ENCODE peak calls at places on chromosomes 6 and 20, in eight cellular contexts. One of them, this sample, is unnamed.

GRCh38 chr6:156262014-156262413 is 515.2 kb upstream of the ARID1B start:
- DNase-seq in coronary artery: no peak
- DNase-seq in PC-9: no peak
- DNase-seq in mammary epithelial cell: no peak
- DNase-seq in hepatocyte: peak
- DNase-seq in left ventricle myocardium inferior: no peak
- DNase-seq in AG04450: no peak
- DNase-seq in tibial nerve: no peak
- DNase-seq in this sample: no peak

GRCh38 chr6:37576336-37576737 is 76.6 kb upstream of the CCDC167 start:
- DNase-seq in coronary artery: no peak
- DNase-seq in PC-9: peak
- DNase-seq in mammary epithelial cell: peak
- DNase-seq in hepatocyte: no peak
- DNase-seq in left ventricle myocardium inferior: no peak
- DNase-seq in AG04450: peak
- DNase-seq in tibial nerve: no peak
- DNase-seq in this sample: peak

GRCh38 chr6:26561533-26562466 is 23.6 kb downstream of the HMGN4 start:
- DNase-seq in coronary artery: no peak
- DNase-seq in PC-9: no peak
- DNase-seq in mammary epithelial cell: no peak
- DNase-seq in hepatocyte: no peak
- DNase-seq in left ventricle myocardium inferior: no peak
- DNase-seq in AG04450: no peak
- DNase-seq in tibial nerve: no peak
- DNase-seq in this sample: no peak

GRCh38 chr6:149895702-149896310 is 2.1 kb downstream of the RAET1E start:
- DNase-seq in coronary artery: no peak
- DNase-seq in PC-9: peak
- DNase-seq in mammary epithelial cell: peak
- DNase-seq in hepatocyte: no peak
- DNase-seq in left ventricle myocardium inferior: peak
- DNase-seq in AG04450: no peak
- DNase-seq in tibial nerve: peak
- DNase-seq in this sample: no peak

GRCh38 chr20:50876063-50876685 is 55.1 kb downstream of the ADNP start:
- DNase-seq in coronary artery: no peak
- DNase-seq in PC-9: no peak
- DNase-seq in mammary epithelial cell: no peak
- DNase-seq in hepatocyte: no peak
- DNase-seq in left ventricle myocardium inferior: no peak
- DNase-seq in AG04450: no peak
- DNase-seq in tibial nerve: no peak
- DNase-seq in this sample: no peak

GRCh38 chr6:144033816-144034540 is 25.9 kb upstream of the PLAGL1 start:
- DNase-seq in coronary artery: no peak
- DNase-seq in PC-9: no peak
- DNase-seq in mammary epithelial cell: peak
- DNase-seq in hepatocyte: peak
- DNase-seq in left ventricle myocardium inferior: no peak
- DNase-seq in AG04450: peak
- DNase-seq in tibial nerve: no peak
- DNase-seq in this sample: peak

GRCh38 chr6:24824142-24824755 is 25.5 kb upstream of the ARMH2 start:
- DNase-seq in coronary artery: no peak
- DNase-seq in PC-9: no peak
- DNase-seq in mammary epithelial cell: no peak
- DNase-seq in hepatocyte: no peak
- DNase-seq in left ventricle myocardium inferior: no peak
- DNase-seq in AG04450: no peak
- DNase-seq in tibial nerve: no peak
- DNase-seq in this sample: no peak

GRCh38 chr6:53481328-53481727 is 63.6 kb downstream of the GCLC start:
- DNase-seq in coronary artery: no peak
- DNase-seq in PC-9: no peak
- DNase-seq in mammary epithelial cell: no peak
- DNase-seq in hepatocyte: no peak
- DNase-seq in left ventricle myocardium inferior: no peak
- DNase-seq in AG04450: no peak
- DNase-seq in tibial nerve: no peak
- DNase-seq in this sample: no peak

GRCh38 chr6:70277480-70277879 is 25.4 kb downstream of the COL9A1 start:
- DNase-seq in coronary artery: no peak
- DNase-seq in PC-9: no peak
- DNase-seq in mammary epithelial cell: peak
- DNase-seq in hepatocyte: peak
- DNase-seq in left ventricle myocardium inferior: no peak
- DNase-seq in AG04450: no peak
- DNase-seq in tibial nerve: no peak
- DNase-seq in this sample: no peak

GRCh38 chr6:111576302-111576701 is 29.4 kb downstream of the TRAF3IP2 start:
- DNase-seq in coronary artery: no peak
- DNase-seq in PC-9: no peak
- DNase-seq in mammary epithelial cell: no peak
- DNase-seq in hepatocyte: no peak
- DNase-seq in left ventricle myocardium inferior: no peak
- DNase-seq in AG04450: no peak
- DNase-seq in tibial nerve: no peak
- DNase-seq in this sample: no peak

GRCh38 chr20:32189123-32189410 is 18.5 kb downstream of the PLAGL2 start:
- DNase-seq in coronary artery: no peak
- DNase-seq in PC-9: no peak
- DNase-seq in mammary epithelial cell: no peak
- DNase-seq in hepatocyte: no peak
- DNase-seq in left ventricle myocardium inferior: no peak
- DNase-seq in AG04450: no peak
- DNase-seq in tibial nerve: no peak
- DNase-seq in this sample: no peak

GRCh38 chr6:26022166-26022510 is 59.5 kb downstream of the TRIM38 start:
- DNase-seq in coronary artery: no peak
- DNase-seq in PC-9: peak
- DNase-seq in mammary epithelial cell: peak
- DNase-seq in hepatocyte: peak
- DNase-seq in left ventricle myocardium inferior: no peak
- DNase-seq in AG04450: no peak
- DNase-seq in tibial nerve: peak
- DNase-seq in this sample: no peak

GRCh38 chr6:50913105-50913770 is 94.6 kb downstream of the TFAP2B start:
- DNase-seq in coronary artery: no peak
- DNase-seq in PC-9: no peak
- DNase-seq in mammary epithelial cell: no peak
- DNase-seq in hepatocyte: no peak
- DNase-seq in left ventricle myocardium inferior: no peak
- DNase-seq in AG04450: no peak
- DNase-seq in tibial nerve: no peak
- DNase-seq in this sample: no peak

GRCh38 chr6:24564081-24564480 is 69.3 kb downstream of the ALDH5A1 start:
- DNase-seq in coronary artery: no peak
- DNase-seq in PC-9: no peak
- DNase-seq in mammary epithelial cell: no peak
- DNase-seq in hepatocyte: no peak
- DNase-seq in left ventricle myocardium inferior: no peak
- DNase-seq in AG04450: no peak
- DNase-seq in tibial nerve: no peak
- DNase-seq in this sample: no peak

GRCh38 chr20:34312024-34312460 is 8.9 kb upstream of the AHCY start:
- DNase-seq in coronary artery: no peak
- DNase-seq in PC-9: no peak
- DNase-seq in mammary epithelial cell: no peak
- DNase-seq in hepatocyte: peak
- DNase-seq in left ventricle myocardium inferior: no peak
- DNase-seq in AG04450: no peak
- DNase-seq in tibial nerve: no peak
- DNase-seq in this sample: no peak
- TF ChIP-seq CTCF in coronary artery: no peak
- TF ChIP-seq CTCF in PC-9: no peak
- TF ChIP-seq CTCF in mammary epithelial cell: no peak
- TF ChIP-seq CTCF in hepatocyte: no peak
- TF ChIP-seq CTCF in left ventricle myocardium inferior: no peak
- TF ChIP-seq CTCF in AG04450: no peak
- TF ChIP-seq CTCF in tibial nerve: no peak
- TF ChIP-seq CTCF in this sample: no peak

GRCh38 chr20:59123677-59124060 is 40.0 kb upstream of the ZNF831 start:
- DNase-seq in coronary artery: no peak
- DNase-seq in PC-9: no peak
- DNase-seq in mammary epithelial cell: no peak
- DNase-seq in hepatocyte: no peak
- DNase-seq in left ventricle myocardium inferior: no peak
- DNase-seq in AG04450: no peak
- DNase-seq in tibial nerve: no peak
- DNase-seq in this sample: no peak
- H3K27ac ChIP-seq in coronary artery: no peak
- H3K27ac ChIP-seq in PC-9: no peak
- H3K27ac ChIP-seq in mammary epithelial cell: no peak
- H3K27ac ChIP-seq in hepatocyte: peak
- H3K27ac ChIP-seq in left ventricle myocardium inferior: no peak
- H3K27ac ChIP-seq in AG04450: no peak
- H3K27ac ChIP-seq in tibial nerve: no peak
- H3K27ac ChIP-seq in this sample: no peak

DNA sequence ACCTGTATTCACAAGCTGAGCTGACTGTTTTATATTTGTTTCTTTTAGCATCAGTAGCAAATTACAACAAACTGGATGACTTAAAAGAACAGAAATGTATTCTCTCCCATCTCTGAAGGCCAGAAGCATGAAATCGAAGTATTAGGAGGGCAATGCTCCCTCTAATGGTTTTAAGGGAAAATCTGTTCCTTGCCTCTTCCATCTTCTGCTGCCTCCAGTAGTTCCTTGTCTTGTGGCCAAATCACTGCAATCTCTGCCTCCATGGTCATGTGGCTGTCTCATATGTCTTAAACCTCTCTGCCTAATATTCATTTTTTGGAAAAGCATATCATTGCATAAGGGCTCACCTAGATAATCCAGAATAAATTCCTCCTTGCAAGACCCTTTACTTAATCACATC is 25.2 kb upstream of the ASCC3 start:
- DNase-seq in coronary artery: no peak
- DNase-seq in PC-9: no peak
- DNase-seq in mammary epithelial cell: no peak
- DNase-seq in hepatocyte: no peak
- DNase-seq in left ventricle myocardium inferior: no peak
- DNase-seq in AG04450: no peak
- DNase-seq in tibial nerve: no peak
- DNase-seq in this sample: no peak
- TF ChIP-seq CTCF in coronary artery: no peak
- TF ChIP-seq CTCF in PC-9: no peak
- TF ChIP-seq CTCF in mammary epithelial cell: no peak
- TF ChIP-seq CTCF in hepatocyte: no peak
- TF ChIP-seq CTCF in left ventricle myocardium inferior: no peak
- TF ChIP-seq CTCF in AG04450: no peak
- TF ChIP-seq CTCF in tibial nerve: no peak
- TF ChIP-seq CTCF in this sample: no peak

GRCh38 chr6:166241974-166242373 is 66.2 kb downstream of the PRR18 start:
- DNase-seq in coronary artery: no peak
- DNase-seq in PC-9: no peak
- DNase-seq in mammary epithelial cell: no peak
- DNase-seq in hepatocyte: no peak
- DNase-seq in left ventricle myocardium inferior: no peak
- DNase-seq in AG04450: no peak
- DNase-seq in tibial nerve: no peak
- DNase-seq in this sample: no peak

GRCh38 chr6:166240889-166241288 is 67.3 kb downstream of the PRR18 start:
- DNase-seq in coronary artery: no peak
- DNase-seq in PC-9: no peak
- DNase-seq in mammary epithelial cell: no peak
- DNase-seq in hepatocyte: no peak
- DNase-seq in left ventricle myocardium inferior: no peak
- DNase-seq in AG04450: no peak
- DNase-seq in tibial nerve: no peak
- DNase-seq in this sample: no peak

GRCh38 chr6:166245148-166245547 is 63.0 kb downstream of the PRR18 start:
- DNase-seq in coronary artery: no peak
- DNase-seq in PC-9: no peak
- DNase-seq in mammary epithelial cell: no peak
- DNase-seq in hepatocyte: no peak
- DNase-seq in left ventricle myocardium inferior: no peak
- DNase-seq in AG04450: no peak
- DNase-seq in tibial nerve: no peak
- DNase-seq in this sample: no peak

GRCh38 chr6:166244353-166245045 is 63.7 kb downstream of the PRR18 start:
- DNase-seq in coronary artery: no peak
- DNase-seq in PC-9: no peak
- DNase-seq in mammary epithelial cell: no peak
- DNase-seq in hepatocyte: no peak
- DNase-seq in left ventricle myocardium inferior: no peak
- DNase-seq in AG04450: no peak
- DNase-seq in tibial nerve: no peak
- DNase-seq in this sample: no peak

DNA sequence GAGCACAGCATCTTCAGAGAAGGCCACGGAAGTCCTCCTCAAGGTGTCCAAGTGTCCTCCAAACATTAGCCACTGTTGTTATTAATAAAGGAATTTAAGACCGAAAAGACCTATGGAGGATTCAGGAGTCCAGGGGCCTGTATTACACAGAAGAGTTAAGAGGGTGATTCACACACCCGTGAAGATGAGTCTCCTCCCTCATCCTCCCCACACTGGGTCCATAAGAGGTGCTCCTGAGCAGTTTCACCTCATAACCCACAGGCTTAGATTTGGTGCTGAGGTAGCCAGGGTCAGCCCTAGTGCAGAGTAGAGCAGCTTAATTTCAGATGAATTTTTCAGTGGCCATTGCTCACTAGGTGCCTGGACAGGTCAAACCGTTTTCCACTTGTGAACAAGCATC is 65.3 kb downstream of the PRR18 start:
- DNase-seq in coronary artery: no peak
- DNase-seq in PC-9: no peak
- DNase-seq in mammary epithelial cell: no peak
- DNase-seq in hepatocyte: no peak
- DNase-seq in left ventricle myocardium inferior: no peak
- DNase-seq in AG04450: no peak
- DNase-seq in tibial nerve: no peak
- DNase-seq in this sample: no peak
- H3K27ac ChIP-seq in coronary artery: no peak
- H3K27ac ChIP-seq in PC-9: no peak
- H3K27ac ChIP-seq in mammary epithelial cell: no peak
- H3K27ac ChIP-seq in hepatocyte: no peak
- H3K27ac ChIP-seq in left ventricle myocardium inferior: no peak
- H3K27ac ChIP-seq in AG04450: no peak
- H3K27ac ChIP-seq in tibial nerve: no peak
- H3K27ac ChIP-seq in this sample: no peak

DNA sequence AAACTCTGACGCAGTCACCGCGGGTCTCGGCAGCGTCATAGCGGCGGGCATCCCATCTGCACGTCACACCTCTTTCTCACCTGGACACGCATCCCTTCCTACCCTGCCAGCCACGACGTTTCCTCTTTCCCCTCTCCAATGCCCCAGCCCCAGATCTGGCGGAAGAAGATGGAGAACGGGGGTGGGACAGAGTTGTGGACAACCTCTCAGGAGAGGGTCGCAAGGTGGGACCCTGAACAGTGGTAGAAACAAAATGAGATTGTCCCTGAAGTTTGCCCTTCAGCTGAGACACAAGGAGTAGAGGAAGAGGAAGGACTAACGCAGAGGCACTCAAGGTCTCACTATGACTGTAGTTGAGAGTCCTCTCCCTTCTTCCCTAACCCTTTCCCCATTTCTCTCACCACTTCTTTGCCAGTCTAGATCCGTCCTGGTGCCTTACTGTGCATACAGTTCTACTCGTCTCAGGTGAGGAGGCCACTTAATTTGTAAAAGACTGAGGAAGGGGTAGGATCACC is 562 bp downstream of the TRIM39 start:
- DNase-seq in coronary artery: no peak
- DNase-seq in PC-9: no peak
- DNase-seq in mammary epithelial cell: peak
- DNase-seq in hepatocyte: no peak
- DNase-seq in left ventricle myocardium inferior: no peak
- DNase-seq in AG04450: no peak
- DNase-seq in tibial nerve: no peak
- DNase-seq in this sample: no peak
- TF ChIP-seq CTCF in coronary artery: no peak
- TF ChIP-seq CTCF in PC-9: no peak
- TF ChIP-seq CTCF in mammary epithelial cell: no peak
- TF ChIP-seq CTCF in hepatocyte: no peak
- TF ChIP-seq CTCF in left ventricle myocardium inferior: no peak
- TF ChIP-seq CTCF in AG04450: no peak
- TF ChIP-seq CTCF in tibial nerve: no peak
- TF ChIP-seq CTCF in this sample: no peak

This sample was measured in RWPE1.